ENCODE peak calls at places on chromosomes 6 and 20, in ten cellular contexts. One of them, this sample, is unnamed.

GRCh38 chr6:152233547-152234320 is 403.4 kb downstream of the SYNE1 start:
- DNase-seq in stimulated activated naive CD4-positive, alpha-beta T cell: no peak
- DNase-seq in endothelial cell: no peak
- DNase-seq in stimulated activated CD4-positive, alpha-beta T cell treated with anti-CD3 and anti-CD28 coated beads, Interleukin-12 subunit alpha, Interleukin-12 subunit beta, amount 100 ng/mL, for 48 hours: no peak
- DNase-seq in activated CD4-positive, alpha-beta T cell treated with anti-CD3 and anti-CD28 coated beads, Interleukin-2, amount 50 U/mL, for 1 hour: peak
- DNase-seq in adrenal gland: no peak
- DNase-seq in nephron progenitor cell: no peak
- DNase-seq in neural crest cell: no peak
- DNase-seq in cardiac fibroblast: no peak
- DNase-seq in AG20443: no peak
- DNase-seq in this sample: no peak

GRCh38 chr20:38680492-38681118 is 43.7 kb upstream of the SLC32A1 start:
- DNase-seq in AG20443: peak
- DNase-seq in adrenal gland: peak
- DNase-seq in cardiac fibroblast: peak
- DNase-seq in endothelial cell: peak
- DNase-seq in neural crest cell: peak
- DNase-seq in stimulated activated naive CD4-positive, alpha-beta T cell: no peak
- DNase-seq in activated CD4-positive, alpha-beta T cell treated with anti-CD3 and anti-CD28 coated beads, Interleukin-2, amount 50 U/mL, for 1 hour: peak
- DNase-seq in nephron progenitor cell: peak
- DNase-seq in stimulated activated CD4-positive, alpha-beta T cell treated with anti-CD3 and anti-CD28 coated beads, Interleukin-12 subunit alpha, Interleukin-12 subunit beta, amount 100 ng/mL, for 48 hours: no peak
- DNase-seq in this sample: no peak

GRCh38 chr6:166959906-166960608 is 3.7 kb upstream of the RNASET2 start:
- DNase-seq in stimulated activated naive CD4-positive, alpha-beta T cell: no peak
- DNase-seq in stimulated activated CD4-positive, alpha-beta T cell treated with anti-CD3 and anti-CD28 coated beads, Interleukin-12 subunit alpha, Interleukin-12 subunit beta, amount 100 ng/mL, for 48 hours: no peak
- DNase-seq in nephron progenitor cell: no peak
- DNase-seq in activated CD4-positive, alpha-beta T cell treated with anti-CD3 and anti-CD28 coated beads, Interleukin-2, amount 50 U/mL, for 1 hour: no peak
- DNase-seq in adrenal gland: no peak
- DNase-seq in neural crest cell: no peak
- DNase-seq in endothelial cell: no peak
- DNase-seq in cardiac fibroblast: no peak
- DNase-seq in AG20443: no peak
- DNase-seq in this sample: no peak

GRCh38 chr20:38355161-38356012 is 9.1 kb downstream of the LBP start:
- DNase-seq in stimulated activated CD4-positive, alpha-beta T cell treated with anti-CD3 and anti-CD28 coated beads, Interleukin-12 subunit alpha, Interleukin-12 subunit beta, amount 100 ng/mL, for 48 hours: no peak
- DNase-seq in AG20443: no peak
- DNase-seq in activated CD4-positive, alpha-beta T cell treated with anti-CD3 and anti-CD28 coated beads, Interleukin-2, amount 50 U/mL, for 1 hour: no peak
- DNase-seq in stimulated activated naive CD4-positive, alpha-beta T cell: no peak
- DNase-seq in nephron progenitor cell: no peak
- DNase-seq in neural crest cell: no peak
- DNase-seq in cardiac fibroblast: no peak
- DNase-seq in adrenal gland: no peak
- DNase-seq in endothelial cell: no peak
- DNase-seq in this sample: no peak

GRCh38 chr6:17116090-17116387 is 14.2 kb downstream of the STMND1 start:
- DNase-seq in endothelial cell: no peak
- DNase-seq in nephron progenitor cell: no peak
- DNase-seq in stimulated activated naive CD4-positive, alpha-beta T cell: no peak
- DNase-seq in cardiac fibroblast: no peak
- DNase-seq in AG20443: no peak
- DNase-seq in adrenal gland: no peak
- DNase-seq in activated CD4-positive, alpha-beta T cell treated with anti-CD3 and anti-CD28 coated beads, Interleukin-2, amount 50 U/mL, for 1 hour: no peak
- DNase-seq in stimulated activated CD4-positive, alpha-beta T cell treated with anti-CD3 and anti-CD28 coated beads, Interleukin-12 subunit alpha, Interleukin-12 subunit beta, amount 100 ng/mL, for 48 hours: no peak
- DNase-seq in neural crest cell: no peak
- DNase-seq in this sample: no peak

GRCh38 chr6:35381132-35381531 is 38.8 kb downstream of the PPARD start:
- DNase-seq in stimulated activated naive CD4-positive, alpha-beta T cell: no peak
- DNase-seq in neural crest cell: no peak
- DNase-seq in AG20443: peak
- DNase-seq in cardiac fibroblast: no peak
- DNase-seq in adrenal gland: no peak
- DNase-seq in endothelial cell: no peak
- DNase-seq in stimulated activated CD4-positive, alpha-beta T cell treated with anti-CD3 and anti-CD28 coated beads, Interleukin-12 subunit alpha, Interleukin-12 subunit beta, amount 100 ng/mL, for 48 hours: no peak
- DNase-seq in activated CD4-positive, alpha-beta T cell treated with anti-CD3 and anti-CD28 coated beads, Interleukin-2, amount 50 U/mL, for 1 hour: no peak
- DNase-seq in nephron progenitor cell: no peak
- DNase-seq in this sample: no peak

GRCh38 chr6:13678255-13678983 is 33.2 kb downstream of the RANBP9 start:
- DNase-seq in nephron progenitor cell: no peak
- DNase-seq in stimulated activated CD4-positive, alpha-beta T cell treated with anti-CD3 and anti-CD28 coated beads, Interleukin-12 subunit alpha, Interleukin-12 subunit beta, amount 100 ng/mL, for 48 hours: no peak
- DNase-seq in endothelial cell: peak
- DNase-seq in stimulated activated naive CD4-positive, alpha-beta T cell: no peak
- DNase-seq in cardiac fibroblast: no peak
- DNase-seq in neural crest cell: no peak
- DNase-seq in adrenal gland: no peak
- DNase-seq in AG20443: no peak
- DNase-seq in activated CD4-positive, alpha-beta T cell treated with anti-CD3 and anti-CD28 coated beads, Interleukin-2, amount 50 U/mL, for 1 hour: no peak
- DNase-seq in this sample: no peak

GRCh38 chr20:53208110-53208908 is 236.2 kb downstream of the TSHZ2 start:
- DNase-seq in adrenal gland: no peak
- DNase-seq in activated CD4-positive, alpha-beta T cell treated with anti-CD3 and anti-CD28 coated beads, Interleukin-2, amount 50 U/mL, for 1 hour: peak
- DNase-seq in cardiac fibroblast: no peak
- DNase-seq in nephron progenitor cell: peak
- DNase-seq in endothelial cell: peak
- DNase-seq in neural crest cell: peak
- DNase-seq in stimulated activated naive CD4-positive, alpha-beta T cell: no peak
- DNase-seq in stimulated activated CD4-positive, alpha-beta T cell treated with anti-CD3 and anti-CD28 coated beads, Interleukin-12 subunit alpha, Interleukin-12 subunit beta, amount 100 ng/mL, for 48 hours: no peak
- DNase-seq in AG20443: no peak
- DNase-seq in this sample: no peak

GRCh38 chr6:5751525-5752252 is 255.0 kb downstream of the NRN1 start:
- DNase-seq in neural crest cell: no peak
- DNase-seq in stimulated activated naive CD4-positive, alpha-beta T cell: no peak
- DNase-seq in nephron progenitor cell: no peak
- DNase-seq in activated CD4-positive, alpha-beta T cell treated with anti-CD3 and anti-CD28 coated beads, Interleukin-2, amount 50 U/mL, for 1 hour: no peak
- DNase-seq in AG20443: peak
- DNase-seq in adrenal gland: no peak
- DNase-seq in endothelial cell: no peak
- DNase-seq in cardiac fibroblast: peak
- DNase-seq in stimulated activated CD4-positive, alpha-beta T cell treated with anti-CD3 and anti-CD28 coated beads, Interleukin-12 subunit alpha, Interleukin-12 subunit beta, amount 100 ng/mL, for 48 hours: no peak
- DNase-seq in this sample: no peak

GRCh38 chr6:108788416-108788815 is 59.8 kb upstream of the ARMC2 start:
- DNase-seq in endothelial cell: no peak
- DNase-seq in cardiac fibroblast: no peak
- DNase-seq in stimulated activated CD4-positive, alpha-beta T cell treated with anti-CD3 and anti-CD28 coated beads, Interleukin-12 subunit alpha, Interleukin-12 subunit beta, amount 100 ng/mL, for 48 hours: no peak
- DNase-seq in adrenal gland: no peak
- DNase-seq in activated CD4-positive, alpha-beta T cell treated with anti-CD3 and anti-CD28 coated beads, Interleukin-2, amount 50 U/mL, for 1 hour: no peak
- DNase-seq in nephron progenitor cell: no peak
- DNase-seq in stimulated activated naive CD4-positive, alpha-beta T cell: no peak
- DNase-seq in AG20443: no peak
- DNase-seq in neural crest cell: no peak
- DNase-seq in this sample: no peak

GRCh38 chr6:5123296-5124135 is 38.4 kb downstream of the PPP1R3G start:
- DNase-seq in neural crest cell: no peak
- DNase-seq in activated CD4-positive, alpha-beta T cell treated with anti-CD3 and anti-CD28 coated beads, Interleukin-2, amount 50 U/mL, for 1 hour: no peak
- DNase-seq in endothelial cell: no peak
- DNase-seq in stimulated activated CD4-positive, alpha-beta T cell treated with anti-CD3 and anti-CD28 coated beads, Interleukin-12 subunit alpha, Interleukin-12 subunit beta, amount 100 ng/mL, for 48 hours: no peak
- DNase-seq in nephron progenitor cell: no peak
- DNase-seq in AG20443: no peak
- DNase-seq in cardiac fibroblast: no peak
- DNase-seq in adrenal gland: no peak
- DNase-seq in stimulated activated naive CD4-positive, alpha-beta T cell: no peak
- DNase-seq in this sample: no peak

GRCh38 chr6:161413361-161413771 is 139.5 kb upstream of the AGPAT4 start:
- DNase-seq in stimulated activated naive CD4-positive, alpha-beta T cell: no peak
- DNase-seq in endothelial cell: no peak
- DNase-seq in AG20443: no peak
- DNase-seq in nephron progenitor cell: no peak
- DNase-seq in stimulated activated CD4-positive, alpha-beta T cell treated with anti-CD3 and anti-CD28 coated beads, Interleukin-12 subunit alpha, Interleukin-12 subunit beta, amount 100 ng/mL, for 48 hours: no peak
- DNase-seq in adrenal gland: no peak
- DNase-seq in cardiac fibroblast: no peak
- DNase-seq in activated CD4-positive, alpha-beta T cell treated with anti-CD3 and anti-CD28 coated beads, Interleukin-2, amount 50 U/mL, for 1 hour: no peak
- DNase-seq in neural crest cell: no peak
- DNase-seq in this sample: no peak

GRCh38 chr6:6925391-6926164 is 182.2 kb upstream of the RREB1 start:
- DNase-seq in activated CD4-positive, alpha-beta T cell treated with anti-CD3 and anti-CD28 coated beads, Interleukin-2, amount 50 U/mL, for 1 hour: no peak
- DNase-seq in nephron progenitor cell: no peak
- DNase-seq in stimulated activated naive CD4-positive, alpha-beta T cell: no peak
- DNase-seq in stimulated activated CD4-positive, alpha-beta T cell treated with anti-CD3 and anti-CD28 coated beads, Interleukin-12 subunit alpha, Interleukin-12 subunit beta, amount 100 ng/mL, for 48 hours: no peak
- DNase-seq in neural crest cell: no peak
- DNase-seq in adrenal gland: no peak
- DNase-seq in AG20443: peak
- DNase-seq in cardiac fibroblast: no peak
- DNase-seq in endothelial cell: no peak
- DNase-seq in this sample: no peak

GRCh38 chr6:33343953-33344611 is 26.5 kb upstream of the ZBTB22 start:
- DNase-seq in endothelial cell: no peak
- DNase-seq in stimulated activated naive CD4-positive, alpha-beta T cell: peak
- DNase-seq in nephron progenitor cell: no peak
- DNase-seq in cardiac fibroblast: no peak
- DNase-seq in adrenal gland: no peak
- DNase-seq in neural crest cell: no peak
- DNase-seq in AG20443: no peak
- DNase-seq in activated CD4-positive, alpha-beta T cell treated with anti-CD3 and anti-CD28 coated beads, Interleukin-2, amount 50 U/mL, for 1 hour: peak
- DNase-seq in stimulated activated CD4-positive, alpha-beta T cell treated with anti-CD3 and anti-CD28 coated beads, Interleukin-12 subunit alpha, Interleukin-12 subunit beta, amount 100 ng/mL, for 48 hours: no peak
- DNase-seq in this sample: no peak

GRCh38 chr6:157335829-157336228 is 12.5 kb upstream of the TMEM242 start:
- DNase-seq in cardiac fibroblast: no peak
- DNase-seq in adrenal gland: no peak
- DNase-seq in nephron progenitor cell: no peak
- DNase-seq in neural crest cell: no peak
- DNase-seq in stimulated activated naive CD4-positive, alpha-beta T cell: no peak
- DNase-seq in AG20443: no peak
- DNase-seq in endothelial cell: no peak
- DNase-seq in activated CD4-positive, alpha-beta T cell treated with anti-CD3 and anti-CD28 coated beads, Interleukin-2, amount 50 U/mL, for 1 hour: no peak
- DNase-seq in stimulated activated CD4-positive, alpha-beta T cell treated with anti-CD3 and anti-CD28 coated beads, Interleukin-12 subunit alpha, Interleukin-12 subunit beta, amount 100 ng/mL, for 48 hours: no peak
- DNase-seq in this sample: no peak

GRCh38 chr20:9493818-9494217 is 20.6 kb upstream of the LAMP5 start:
- DNase-seq in neural crest cell: no peak
- DNase-seq in stimulated activated naive CD4-positive, alpha-beta T cell: no peak
- DNase-seq in adrenal gland: peak
- DNase-seq in AG20443: no peak
- DNase-seq in activated CD4-positive, alpha-beta T cell treated with anti-CD3 and anti-CD28 coated beads, Interleukin-2, amount 50 U/mL, for 1 hour: no peak
- DNase-seq in nephron progenitor cell: no peak
- DNase-seq in stimulated activated CD4-positive, alpha-beta T cell treated with anti-CD3 and anti-CD28 coated beads, Interleukin-12 subunit alpha, Interleukin-12 subunit beta, amount 100 ng/mL, for 48 hours: no peak
- DNase-seq in cardiac fibroblast: no peak
- DNase-seq in endothelial cell: no peak
- DNase-seq in this sample: no peak

GRCh38 chr20:50418890-50419642 is 91.1 kb upstream of the PTPN1 start:
- DNase-seq in endothelial cell: no peak
- DNase-seq in stimulated activated CD4-positive, alpha-beta T cell treated with anti-CD3 and anti-CD28 coated beads, Interleukin-12 subunit alpha, Interleukin-12 subunit beta, amount 100 ng/mL, for 48 hours: no peak
- DNase-seq in stimulated activated naive CD4-positive, alpha-beta T cell: no peak
- DNase-seq in adrenal gland: no peak
- DNase-seq in activated CD4-positive, alpha-beta T cell treated with anti-CD3 and anti-CD28 coated beads, Interleukin-2, amount 50 U/mL, for 1 hour: no peak
- DNase-seq in neural crest cell: no peak
- DNase-seq in nephron progenitor cell: no peak
- DNase-seq in AG20443: no peak
- DNase-seq in cardiac fibroblast: no peak
- DNase-seq in this sample: peak

GRCh38 chr6:72218125-72218524 is 331.8 kb downstream of the RIMS1 start:
- DNase-seq in cardiac fibroblast: peak
- DNase-seq in stimulated activated CD4-positive, alpha-beta T cell treated with anti-CD3 and anti-CD28 coated beads, Interleukin-12 subunit alpha, Interleukin-12 subunit beta, amount 100 ng/mL, for 48 hours: no peak
- DNase-seq in nephron progenitor cell: peak
- DNase-seq in endothelial cell: peak
- DNase-seq in stimulated activated naive CD4-positive, alpha-beta T cell: no peak
- DNase-seq in AG20443: peak
- DNase-seq in neural crest cell: peak
- DNase-seq in adrenal gland: no peak
- DNase-seq in activated CD4-positive, alpha-beta T cell treated with anti-CD3 and anti-CD28 coated beads, Interleukin-2, amount 50 U/mL, for 1 hour: no peak
- DNase-seq in this sample: no peak

GRCh38 chr6:144335914-144336313 is 50.8 kb downstream of the UTRN start:
- DNase-seq in neural crest cell: no peak
- DNase-seq in cardiac fibroblast: no peak
- DNase-seq in nephron progenitor cell: no peak
- DNase-seq in activated CD4-positive, alpha-beta T cell treated with anti-CD3 and anti-CD28 coated beads, Interleukin-2, amount 50 U/mL, for 1 hour: no peak
- DNase-seq in stimulated activated naive CD4-positive, alpha-beta T cell: no peak
- DNase-seq in endothelial cell: no peak
- DNase-seq in AG20443: no peak
- DNase-seq in stimulated activated CD4-positive, alpha-beta T cell treated with anti-CD3 and anti-CD28 coated beads, Interleukin-12 subunit alpha, Interleukin-12 subunit beta, amount 100 ng/mL, for 48 hours: no peak
- DNase-seq in adrenal gland: no peak
- DNase-seq in this sample: no peak

GRCh38 chr6:113375950-113376846 is 480.9 kb upstream of the MARCKS start:
- DNase-seq in activated CD4-positive, alpha-beta T cell treated with anti-CD3 and anti-CD28 coated beads, Interleukin-2, amount 50 U/mL, for 1 hour: no peak
- DNase-seq in stimulated activated CD4-positive, alpha-beta T cell treated with anti-CD3 and anti-CD28 coated beads, Interleukin-12 subunit alpha, Interleukin-12 subunit beta, amount 100 ng/mL, for 48 hours: no peak
- DNase-seq in stimulated activated naive CD4-positive, alpha-beta T cell: no peak
- DNase-seq in endothelial cell: no peak
- DNase-seq in nephron progenitor cell: no peak
- DNase-seq in AG20443: peak
- DNase-seq in cardiac fibroblast: peak
- DNase-seq in adrenal gland: no peak
- DNase-seq in neural crest cell: no peak
- DNase-seq in this sample: no peak

GRCh38 chr6:163010145-163010544 is 282.4 kb downstream of the PACRG start:
- DNase-seq in stimulated activated CD4-positive, alpha-beta T cell treated with anti-CD3 and anti-CD28 coated beads, Interleukin-12 subunit alpha, Interleukin-12 subunit beta, amount 100 ng/mL, for 48 hours: no peak
- DNase-seq in activated CD4-positive, alpha-beta T cell treated with anti-CD3 and anti-CD28 coated beads, Interleukin-2, amount 50 U/mL, for 1 hour: no peak
- DNase-seq in AG20443: no peak
- DNase-seq in stimulated activated naive CD4-positive, alpha-beta T cell: no peak
- DNase-seq in cardiac fibroblast: no peak
- DNase-seq in endothelial cell: no peak
- DNase-seq in nephron progenitor cell: no peak
- DNase-seq in adrenal gland: no peak
- DNase-seq in neural crest cell: no peak
- DNase-seq in this sample: no peak

GRCh38 chr6:12099623-12100022 is 87.5 kb downstream of the HIVEP1 start:
- DNase-seq in stimulated activated CD4-positive, alpha-beta T cell treated with anti-CD3 and anti-CD28 coated beads, Interleukin-12 subunit alpha, Interleukin-12 subunit beta, amount 100 ng/mL, for 48 hours: no peak
- DNase-seq in AG20443: no peak
- DNase-seq in cardiac fibroblast: no peak
- DNase-seq in adrenal gland: no peak
- DNase-seq in stimulated activated naive CD4-positive, alpha-beta T cell: no peak
- DNase-seq in activated CD4-positive, alpha-beta T cell treated with anti-CD3 and anti-CD28 coated beads, Interleukin-2, amount 50 U/mL, for 1 hour: no peak
- DNase-seq in endothelial cell: no peak
- DNase-seq in nephron progenitor cell: no peak
- DNase-seq in neural crest cell: no peak
- DNase-seq in this sample: no peak

GRCh38 chr6:40816601-40817000 is 222.4 kb downstream of the UNC5CL start:
- DNase-seq in stimulated activated CD4-positive, alpha-beta T cell treated with anti-CD3 and anti-CD28 coated beads, Interleukin-12 subunit alpha, Interleukin-12 subunit beta, amount 100 ng/mL, for 48 hours: no peak
- DNase-seq in adrenal gland: no peak
- DNase-seq in neural crest cell: no peak
- DNase-seq in AG20443: no peak
- DNase-seq in endothelial cell: no peak
- DNase-seq in stimulated activated naive CD4-positive, alpha-beta T cell: no peak
- DNase-seq in nephron progenitor cell: no peak
- DNase-seq in cardiac fibroblast: no peak
- DNase-seq in activated CD4-positive, alpha-beta T cell treated with anti-CD3 and anti-CD28 coated beads, Interleukin-2, amount 50 U/mL, for 1 hour: no peak
- DNase-seq in this sample: no peak

GRCh38 chr6:138590796-138591709 is 91.8 kb upstream of the NHSL1 start:
- DNase-seq in endothelial cell: peak
- DNase-seq in stimulated activated naive CD4-positive, alpha-beta T cell: no peak
- DNase-seq in activated CD4-positive, alpha-beta T cell treated with anti-CD3 and anti-CD28 coated beads, Interleukin-2, amount 50 U/mL, for 1 hour: peak
- DNase-seq in AG20443: peak
- DNase-seq in nephron progenitor cell: peak
- DNase-seq in stimulated activated CD4-positive, alpha-beta T cell treated with anti-CD3 and anti-CD28 coated beads, Interleukin-12 subunit alpha, Interleukin-12 subunit beta, amount 100 ng/mL, for 48 hours: no peak
- DNase-seq in adrenal gland: peak
- DNase-seq in neural crest cell: peak
- DNase-seq in cardiac fibroblast: peak
- DNase-seq in this sample: peak

GRCh38 chr20:63026582-63027424 is 20.0 kb upstream of the BHLHE23 start:
- DNase-seq in nephron progenitor cell: no peak
- DNase-seq in stimulated activated CD4-positive, alpha-beta T cell treated with anti-CD3 and anti-CD28 coated beads, Interleukin-12 subunit alpha, Interleukin-12 subunit beta, amount 100 ng/mL, for 48 hours: no peak
- DNase-seq in neural crest cell: no peak
- DNase-seq in AG20443: no peak
- DNase-seq in activated CD4-positive, alpha-beta T cell treated with anti-CD3 and anti-CD28 coated beads, Interleukin-2, amount 50 U/mL, for 1 hour: no peak
- DNase-seq in cardiac fibroblast: no peak
- DNase-seq in stimulated activated naive CD4-positive, alpha-beta T cell: no peak
- DNase-seq in adrenal gland: no peak
- DNase-seq in endothelial cell: no peak
- DNase-seq in this sample: no peak

GRCh38 chr6:53813096-53813495 is 18.3 kb downstream of the LRRC1 start:
- DNase-seq in activated CD4-positive, alpha-beta T cell treated with anti-CD3 and anti-CD28 coated beads, Interleukin-2, amount 50 U/mL, for 1 hour: no peak
- DNase-seq in cardiac fibroblast: no peak
- DNase-seq in stimulated activated naive CD4-positive, alpha-beta T cell: no peak
- DNase-seq in neural crest cell: no peak
- DNase-seq in stimulated activated CD4-positive, alpha-beta T cell treated with anti-CD3 and anti-CD28 coated beads, Interleukin-12 subunit alpha, Interleukin-12 subunit beta, amount 100 ng/mL, for 48 hours: no peak
- DNase-seq in AG20443: peak
- DNase-seq in adrenal gland: no peak
- DNase-seq in nephron progenitor cell: no peak
- DNase-seq in endothelial cell: no peak
- DNase-seq in this sample: no peak